ENCODE peak calls at places on chromosomes 7 and 10, in ten cellular contexts. One of them, this sample, is unnamed.
A peak's percentile ranks its signal among the peaks of the same experiment; 100 is the strongest.

GRCh38 chr7:142338633-142339501 is 81.0 kb upstream of the PRSS58 start:
- DNase-seq in CD8-positive, alpha-beta memory T cell: no peak
- DNase-seq in SK-N-SH: no peak
- DNase-seq in NCI-H1105: no peak
- DNase-seq in astrocyte: no peak
- DNase-seq in prostate gland: no peak
- DNase-seq in DMS 273 treated with DMSO at 0.1 percent for 48 hours: no peak
- DNase-seq in germinal center: no peak
- DNase-seq in non-pigmented ciliary epithelial cell: no peak
- DNase-seq in NCI-H1436 treated with DMSO at 0.1 percent for 48 hours: no peak
- DNase-seq in this sample: no peak

GRCh38 chr7:90256778-90257177 is 11.8 kb downstream of the CFAP69 start:
- DNase-seq in astrocyte: no peak
- DNase-seq in CD8-positive, alpha-beta memory T cell: no peak
- DNase-seq in SK-N-SH: no peak
- DNase-seq in non-pigmented ciliary epithelial cell: no peak
- DNase-seq in prostate gland: no peak
- DNase-seq in NCI-H1105: no peak
- DNase-seq in germinal center: no peak
- DNase-seq in DMS 273 treated with DMSO at 0.1 percent for 48 hours: no peak
- DNase-seq in NCI-H1436 treated with DMSO at 0.1 percent for 48 hours: no peak
- DNase-seq in this sample: no peak

GRCh38 chr7:155216475-155217272 is 81.0 kb upstream of the INSIG1 start:
- DNase-seq in CD8-positive, alpha-beta memory T cell: no peak
- DNase-seq in germinal center: no peak
- DNase-seq in astrocyte: no peak
- DNase-seq in NCI-H1436 treated with DMSO at 0.1 percent for 48 hours: no peak
- DNase-seq in DMS 273 treated with DMSO at 0.1 percent for 48 hours: no peak
- DNase-seq in prostate gland: no peak
- DNase-seq in NCI-H1105: no peak
- DNase-seq in non-pigmented ciliary epithelial cell: no peak
- DNase-seq in SK-N-SH: no peak
- DNase-seq in this sample: no peak

GRCh38 chr10:25493122-25493893 is 318.5 kb downstream of the GPR158 start:
- DNase-seq in non-pigmented ciliary epithelial cell: peak; percentile 87
- DNase-seq in CD8-positive, alpha-beta memory T cell: no peak
- DNase-seq in NCI-H1105: no peak
- DNase-seq in SK-N-SH: peak; percentile 22
- DNase-seq in prostate gland: no peak
- DNase-seq in astrocyte: peak; percentile 95
- DNase-seq in NCI-H1436 treated with DMSO at 0.1 percent for 48 hours: no peak
- DNase-seq in DMS 273 treated with DMSO at 0.1 percent for 48 hours: no peak
- DNase-seq in germinal center: no peak
- DNase-seq in this sample: no peak

GRCh38 chr7:11235491-11235890 is 261.8 kb downstream of the PHF14 start:
- DNase-seq in CD8-positive, alpha-beta memory T cell: no peak
- DNase-seq in astrocyte: no peak
- DNase-seq in SK-N-SH: no peak
- DNase-seq in DMS 273 treated with DMSO at 0.1 percent for 48 hours: no peak
- DNase-seq in NCI-H1436 treated with DMSO at 0.1 percent for 48 hours: no peak
- DNase-seq in germinal center: no peak
- DNase-seq in NCI-H1105: no peak
- DNase-seq in non-pigmented ciliary epithelial cell: no peak
- DNase-seq in prostate gland: no peak
- DNase-seq in this sample: no peak

GRCh38 chr7:32143271-32143670 is 73.1 kb upstream of the PDE1C start:
- DNase-seq in prostate gland: no peak
- DNase-seq in astrocyte: peak; percentile 54
- DNase-seq in NCI-H1436 treated with DMSO at 0.1 percent for 48 hours: no peak
- DNase-seq in germinal center: no peak
- DNase-seq in non-pigmented ciliary epithelial cell: no peak
- DNase-seq in SK-N-SH: no peak
- DNase-seq in DMS 273 treated with DMSO at 0.1 percent for 48 hours: no peak
- DNase-seq in CD8-positive, alpha-beta memory T cell: no peak
- DNase-seq in NCI-H1105: no peak
- DNase-seq in this sample: no peak

GRCh38 chr10:87092861-87093460 is 1.7 kb downstream of the GLUD1 start:
- DNase-seq in prostate gland: peak; percentile 27
- DNase-seq in CD8-positive, alpha-beta memory T cell: peak; percentile 3
- DNase-seq in germinal center: no peak
- DNase-seq in SK-N-SH: no peak
- DNase-seq in NCI-H1436 treated with DMSO at 0.1 percent for 48 hours: no peak
- DNase-seq in DMS 273 treated with DMSO at 0.1 percent for 48 hours: no peak
- DNase-seq in non-pigmented ciliary epithelial cell: no peak
- DNase-seq in astrocyte: peak; percentile 25
- DNase-seq in NCI-H1105: no peak
- DNase-seq in this sample: no peak

GRCh38 chr7:127848241-127848640 is 183.0 kb downstream of the LRRC4 start:
- DNase-seq in prostate gland: no peak
- DNase-seq in astrocyte: no peak
- DNase-seq in DMS 273 treated with DMSO at 0.1 percent for 48 hours: no peak
- DNase-seq in non-pigmented ciliary epithelial cell: no peak
- DNase-seq in SK-N-SH: no peak
- DNase-seq in CD8-positive, alpha-beta memory T cell: no peak
- DNase-seq in NCI-H1436 treated with DMSO at 0.1 percent for 48 hours: no peak
- DNase-seq in germinal center: no peak
- DNase-seq in NCI-H1105: no peak
- DNase-seq in this sample: no peak

GRCh38 chr10:76017026-76017732 is 585.8 kb downstream of the LRMDA start:
- DNase-seq in non-pigmented ciliary epithelial cell: no peak
- DNase-seq in SK-N-SH: no peak
- DNase-seq in astrocyte: no peak
- DNase-seq in DMS 273 treated with DMSO at 0.1 percent for 48 hours: no peak
- DNase-seq in germinal center: no peak
- DNase-seq in CD8-positive, alpha-beta memory T cell: no peak
- DNase-seq in prostate gland: no peak
- DNase-seq in NCI-H1105: no peak
- DNase-seq in NCI-H1436 treated with DMSO at 0.1 percent for 48 hours: no peak
- DNase-seq in this sample: no peak

GRCh38 chr10:103916254-103916653 is 1.7 kb downstream of the STN1 start:
- DNase-seq in astrocyte: no peak
- DNase-seq in NCI-H1436 treated with DMSO at 0.1 percent for 48 hours: no peak
- DNase-seq in CD8-positive, alpha-beta memory T cell: no peak
- DNase-seq in non-pigmented ciliary epithelial cell: no peak
- DNase-seq in prostate gland: no peak
- DNase-seq in DMS 273 treated with DMSO at 0.1 percent for 48 hours: no peak
- DNase-seq in SK-N-SH: no peak
- DNase-seq in NCI-H1105: no peak
- DNase-seq in germinal center: no peak
- DNase-seq in this sample: no peak

GRCh38 chr10:72175166-72175565 is 40.6 kb upstream of the ANAPC16 start:
- DNase-seq in prostate gland: no peak
- DNase-seq in astrocyte: peak; percentile 52
- DNase-seq in DMS 273 treated with DMSO at 0.1 percent for 48 hours: no peak
- DNase-seq in non-pigmented ciliary epithelial cell: no peak
- DNase-seq in CD8-positive, alpha-beta memory T cell: no peak
- DNase-seq in NCI-H1436 treated with DMSO at 0.1 percent for 48 hours: no peak
- DNase-seq in NCI-H1105: no peak
- DNase-seq in germinal center: no peak
- DNase-seq in SK-N-SH: no peak
- DNase-seq in this sample: no peak

GRCh38 chr10:33487014-33487776 is 152.7 kb upstream of the NRP1 start:
- DNase-seq in astrocyte: no peak
- DNase-seq in germinal center: no peak
- DNase-seq in prostate gland: no peak
- DNase-seq in NCI-H1105: no peak
- DNase-seq in NCI-H1436 treated with DMSO at 0.1 percent for 48 hours: no peak
- DNase-seq in SK-N-SH: no peak
- DNase-seq in CD8-positive, alpha-beta memory T cell: no peak
- DNase-seq in non-pigmented ciliary epithelial cell: no peak
- DNase-seq in DMS 273 treated with DMSO at 0.1 percent for 48 hours: no peak
- DNase-seq in this sample: no peak

GRCh38 chr10:84269773-84270172 is 24.9 kb downstream of the RGR start:
- DNase-seq in germinal center: no peak
- DNase-seq in DMS 273 treated with DMSO at 0.1 percent for 48 hours: no peak
- DNase-seq in NCI-H1436 treated with DMSO at 0.1 percent for 48 hours: no peak
- DNase-seq in non-pigmented ciliary epithelial cell: peak; percentile 78
- DNase-seq in NCI-H1105: no peak
- DNase-seq in SK-N-SH: no peak
- DNase-seq in CD8-positive, alpha-beta memory T cell: no peak
- DNase-seq in astrocyte: peak; percentile 83
- DNase-seq in prostate gland: no peak
- DNase-seq in this sample: no peak

GRCh38 chr10:120382360-120382759 is 74.7 kb upstream of the PLPP4 start:
- DNase-seq in astrocyte: peak; percentile 46
- DNase-seq in NCI-H1105: no peak
- DNase-seq in DMS 273 treated with DMSO at 0.1 percent for 48 hours: no peak
- DNase-seq in prostate gland: no peak
- DNase-seq in germinal center: no peak
- DNase-seq in CD8-positive, alpha-beta memory T cell: no peak
- DNase-seq in non-pigmented ciliary epithelial cell: no peak
- DNase-seq in SK-N-SH: no peak
- DNase-seq in NCI-H1436 treated with DMSO at 0.1 percent for 48 hours: no peak
- DNase-seq in this sample: no peak

GRCh38 chr7:37109016-37109415 is 339.6 kb downstream of the ELMO1 start:
- DNase-seq in DMS 273 treated with DMSO at 0.1 percent for 48 hours: no peak
- DNase-seq in astrocyte: no peak
- DNase-seq in germinal center: no peak
- DNase-seq in prostate gland: no peak
- DNase-seq in NCI-H1436 treated with DMSO at 0.1 percent for 48 hours: no peak
- DNase-seq in NCI-H1105: no peak
- DNase-seq in CD8-positive, alpha-beta memory T cell: no peak
- DNase-seq in non-pigmented ciliary epithelial cell: no peak
- DNase-seq in SK-N-SH: no peak
- DNase-seq in this sample: no peak

GRCh38 chr10:31604141-31604540 is 285.1 kb downstream of the ZEB1 start:
- DNase-seq in non-pigmented ciliary epithelial cell: no peak
- DNase-seq in CD8-positive, alpha-beta memory T cell: no peak
- DNase-seq in prostate gland: no peak
- DNase-seq in astrocyte: no peak
- DNase-seq in NCI-H1105: no peak
- DNase-seq in germinal center: no peak
- DNase-seq in SK-N-SH: no peak
- DNase-seq in DMS 273 treated with DMSO at 0.1 percent for 48 hours: peak; percentile 83
- DNase-seq in NCI-H1436 treated with DMSO at 0.1 percent for 48 hours: peak; percentile 13
- DNase-seq in this sample: no peak

GRCh38 chr7:155360495-155361362 is 63.1 kb downstream of the INSIG1 start:
- DNase-seq in DMS 273 treated with DMSO at 0.1 percent for 48 hours: no peak
- DNase-seq in CD8-positive, alpha-beta memory T cell: no peak
- DNase-seq in prostate gland: no peak
- DNase-seq in non-pigmented ciliary epithelial cell: no peak
- DNase-seq in NCI-H1105: no peak
- DNase-seq in germinal center: peak; percentile 55
- DNase-seq in NCI-H1436 treated with DMSO at 0.1 percent for 48 hours: no peak
- DNase-seq in astrocyte: no peak
- DNase-seq in SK-N-SH: no peak
- DNase-seq in this sample: no peak

GRCh38 chr10:69872326-69872725 is 70.6 kb downstream of the COL13A1 start:
- DNase-seq in germinal center: no peak
- DNase-seq in CD8-positive, alpha-beta memory T cell: no peak
- DNase-seq in non-pigmented ciliary epithelial cell: no peak
- DNase-seq in SK-N-SH: peak; percentile 46
- DNase-seq in NCI-H1436 treated with DMSO at 0.1 percent for 48 hours: no peak
- DNase-seq in prostate gland: no peak
- DNase-seq in astrocyte: no peak
- DNase-seq in DMS 273 treated with DMSO at 0.1 percent for 48 hours: no peak
- DNase-seq in NCI-H1105: no peak
- DNase-seq in this sample: no peak

GRCh38 chr7:155992974-155993373 is 180.7 kb upstream of the SHH start:
- DNase-seq in germinal center: no peak
- DNase-seq in non-pigmented ciliary epithelial cell: no peak
- DNase-seq in DMS 273 treated with DMSO at 0.1 percent for 48 hours: no peak
- DNase-seq in CD8-positive, alpha-beta memory T cell: no peak
- DNase-seq in NCI-H1436 treated with DMSO at 0.1 percent for 48 hours: no peak
- DNase-seq in NCI-H1105: no peak
- DNase-seq in SK-N-SH: no peak
- DNase-seq in prostate gland: no peak
- DNase-seq in astrocyte: no peak
- DNase-seq in this sample: no peak

GRCh38 chr7:51351661-51352060 is 35.1 kb upstream of the COBL start:
- DNase-seq in prostate gland: no peak
- DNase-seq in DMS 273 treated with DMSO at 0.1 percent for 48 hours: no peak
- DNase-seq in SK-N-SH: no peak
- DNase-seq in CD8-positive, alpha-beta memory T cell: no peak
- DNase-seq in non-pigmented ciliary epithelial cell: no peak
- DNase-seq in NCI-H1105: no peak
- DNase-seq in germinal center: no peak
- DNase-seq in NCI-H1436 treated with DMSO at 0.1 percent for 48 hours: no peak
- DNase-seq in astrocyte: no peak
- DNase-seq in this sample: peak; percentile 13

GRCh38 chr10:132774905-132775863 is 10.8 kb downstream of the NKX6-2 start:
- DNase-seq in CD8-positive, alpha-beta memory T cell: no peak
- DNase-seq in DMS 273 treated with DMSO at 0.1 percent for 48 hours: no peak
- DNase-seq in astrocyte: no peak
- DNase-seq in germinal center: no peak
- DNase-seq in SK-N-SH: no peak
- DNase-seq in NCI-H1436 treated with DMSO at 0.1 percent for 48 hours: peak; percentile 69
- DNase-seq in NCI-H1105: no peak
- DNase-seq in prostate gland: no peak
- DNase-seq in non-pigmented ciliary epithelial cell: no peak
- DNase-seq in this sample: no peak

GRCh38 chr7:100407285-100408180 is 21.0 kb downstream of the ZCWPW1 start:
- DNase-seq in CD8-positive, alpha-beta memory T cell: peak; percentile 6
- DNase-seq in DMS 273 treated with DMSO at 0.1 percent for 48 hours: peak; percentile 26
- DNase-seq in non-pigmented ciliary epithelial cell: peak; percentile 59
- DNase-seq in SK-N-SH: peak; percentile 75
- DNase-seq in NCI-H1436 treated with DMSO at 0.1 percent for 48 hours: no peak
- DNase-seq in NCI-H1105: peak; percentile 30
- DNase-seq in prostate gland: peak; percentile 44
- DNase-seq in astrocyte: peak; percentile 62
- DNase-seq in germinal center: peak; percentile 71
- DNase-seq in this sample: peak; percentile 40

GRCh38 chr10:95756061-95756751 is at the start of gene ENTPD1:
- DNase-seq in germinal center: peak; percentile 63
- DNase-seq in non-pigmented ciliary epithelial cell: no peak
- DNase-seq in DMS 273 treated with DMSO at 0.1 percent for 48 hours: no peak
- DNase-seq in NCI-H1436 treated with DMSO at 0.1 percent for 48 hours: no peak
- DNase-seq in prostate gland: no peak
- DNase-seq in NCI-H1105: no peak
- DNase-seq in SK-N-SH: no peak
- DNase-seq in astrocyte: no peak
- DNase-seq in CD8-positive, alpha-beta memory T cell: no peak
- DNase-seq in this sample: no peak

GRCh38 chr10:69839696-69840345 is 38.1 kb downstream of the COL13A1 start:
- DNase-seq in NCI-H1436 treated with DMSO at 0.1 percent for 48 hours: no peak
- DNase-seq in SK-N-SH: peak; percentile 40
- DNase-seq in germinal center: no peak
- DNase-seq in NCI-H1105: no peak
- DNase-seq in CD8-positive, alpha-beta memory T cell: no peak
- DNase-seq in prostate gland: no peak
- DNase-seq in non-pigmented ciliary epithelial cell: peak; percentile 35
- DNase-seq in DMS 273 treated with DMSO at 0.1 percent for 48 hours: no peak
- DNase-seq in astrocyte: peak; percentile 78
- DNase-seq in this sample: no peak

GRCh38 chr7:91064938-91065337 is 199.3 kb upstream of the FZD1 start:
- DNase-seq in prostate gland: no peak
- DNase-seq in germinal center: no peak
- DNase-seq in DMS 273 treated with DMSO at 0.1 percent for 48 hours: no peak
- DNase-seq in NCI-H1436 treated with DMSO at 0.1 percent for 48 hours: no peak
- DNase-seq in non-pigmented ciliary epithelial cell: no peak
- DNase-seq in CD8-positive, alpha-beta memory T cell: no peak
- DNase-seq in astrocyte: peak; percentile 31
- DNase-seq in SK-N-SH: no peak
- DNase-seq in NCI-H1105: no peak
- DNase-seq in this sample: no peak

GRCh38 chr7:100894860-100895700 is 608 bp downstream of the ACHE start:
- DNase-seq in prostate gland: peak; percentile 41
- DNase-seq in DMS 273 treated with DMSO at 0.1 percent for 48 hours: no peak
- DNase-seq in non-pigmented ciliary epithelial cell: no peak
- DNase-seq in NCI-H1105: peak; percentile 15
- DNase-seq in astrocyte: no peak
- DNase-seq in NCI-H1436 treated with DMSO at 0.1 percent for 48 hours: no peak
- DNase-seq in SK-N-SH: peak; percentile 95
- DNase-seq in germinal center: peak; percentile 58
- DNase-seq in CD8-positive, alpha-beta memory T cell: peak; percentile 58
- DNase-seq in this sample: no peak

GRCh38 chr10:17910144-17910789 is 41.5 kb upstream of the SLC39A12 start:
- DNase-seq in astrocyte: peak; percentile 36
- DNase-seq in SK-N-SH: peak; percentile 38
- DNase-seq in CD8-positive, alpha-beta memory T cell: no peak
- DNase-seq in germinal center: peak; percentile 25
- DNase-seq in non-pigmented ciliary epithelial cell: peak; percentile 10
- DNase-seq in DMS 273 treated with DMSO at 0.1 percent for 48 hours: no peak
- DNase-seq in NCI-H1436 treated with DMSO at 0.1 percent for 48 hours: no peak
- DNase-seq in prostate gland: peak; percentile 42
- DNase-seq in NCI-H1105: no peak
- DNase-seq in this sample: peak; percentile 39

GRCh38 chr10:23535381-23535780 is 96.5 kb downstream of the OTUD1 start:
- DNase-seq in SK-N-SH: no peak
- DNase-seq in DMS 273 treated with DMSO at 0.1 percent for 48 hours: no peak
- DNase-seq in NCI-H1105: no peak
- DNase-seq in astrocyte: no peak
- DNase-seq in non-pigmented ciliary epithelial cell: no peak
- DNase-seq in prostate gland: no peak
- DNase-seq in germinal center: no peak
- DNase-seq in NCI-H1436 treated with DMSO at 0.1 percent for 48 hours: no peak
- DNase-seq in CD8-positive, alpha-beta memory T cell: no peak
- DNase-seq in this sample: no peak